ENCODE peak calls at places on chromosomes 4 and X, in nine cellular contexts. G, H, S, J, E, Q, X, T and O are unnamed samples.

GRCh38 chrX:69088171-69088938 is 76.9 kb downstream of the PJA1 start:
- DNase-seq in G (no peak), T (no peak), S (no peak), J (no peak), H (no peak), X (peak), E (no peak), Q (no peak), O (peak)

GRCh38 chrX:17027931-17028330 is 81.5 kb downstream of the REPS2 start:
- DNase-seq in J (no peak), X (no peak), Q (no peak), T (no peak), E (no peak), H (no peak), G (no peak), S (no peak), O (no peak)

GRCh38 chrX:10754445-10754844 is 134.1 kb upstream of the MID1 start:
- DNase-seq in T (no peak), J (no peak), Q (no peak), H (no peak), G (no peak), X (no peak), E (no peak), S (no peak), O (no peak)

GRCh38 chr4:151099976-151100417 is 569 bp downstream of the RPS3A start:
- DNase-seq in Q (peak), X (no peak), G (peak), T (no peak), S (no peak), H (no peak), E (peak), J (no peak), O (no peak)

GRCh38 chr4:168336837-168337549 is 18.4 kb upstream of the DDX60 start:
- DNase-seq in X (no peak), H (no peak), J (no peak), T (no peak), S (no peak), E (no peak), G (no peak), Q (no peak), O (no peak)

GRCh38 chr4:183284965-183285364 is 35.1 kb downstream of the CLDN22 start:
- DNase-seq in E (peak), T (no peak), H (no peak), X (no peak), J (no peak), G (no peak), S (no peak), Q (peak), O (no peak)

GRCh38 chr4:113071811-113072210 is 22.4 kb downstream of the ANK2 start:
- DNase-seq in E (no peak), T (no peak), Q (no peak), G (no peak), S (no peak), H (no peak), X (no peak), J (no peak), O (no peak)

GRCh38 chrX:115058276-115058675 is 40.9 kb upstream of the IL13RA2 start:
- DNase-seq in T (no peak), Q (peak), J (no peak), X (no peak), G (peak), S (no peak), E (peak), H (no peak), O (peak)

GRCh38 chrX:127908369-127908768 is 143.8 kb downstream of the ACTRT1 start:
- DNase-seq in T (no peak), S (no peak), H (no peak), Q (no peak), X (no peak), E (no peak), G (no peak), J (no peak), O (no peak)

GRCh38 chr4:138977525-138977924 is 38.1 kb upstream of the NOCT start:
- DNase-seq in G (peak), T (no peak), X (no peak), H (no peak), S (no peak), E (no peak), J (no peak), Q (no peak), O (no peak)

GRCh38 chr4:108053281-108053701 is 63.6 kb downstream of the HADH start:
- DNase-seq in T (no peak), Q (no peak), H (no peak), E (no peak), J (no peak), X (no peak), G (no peak), S (no peak), O (no peak)